ENCODE peak calls at places on chromosomes 2 and 18, in seven cellular contexts. E is neuronal stem cell, G is right cardiac atrium, M is iPS DF 6.9, W is MM.1S, H is hepatocyte, A is fibroblast of lung. O is an unnamed sample.

GRCh38 chr2:32061973-32062861 is 1.1 kb upstream of the SPAST start:
- DNase-seq in E (no peak), G (peak; percentile 71), M (peak; percentile 18), W (peak; percentile 11), H (peak; percentile 46), A (peak; percentile 28), O (peak; percentile 69)

GRCh38 chr18:69686861-69687260 is 260.8 kb downstream of the CD226 start:
- DNase-seq in E (no peak), G (no peak), M (no peak), W (no peak), H (no peak), A (peak; percentile 67), O (no peak)

GRCh38 chr2:23135481-23136100 is 249.4 kb upstream of the KLHL29 start:
- DNase-seq in E (no peak), G (peak; percentile 66), M (peak; percentile 9), W (no peak), H (no peak), A (no peak), O (no peak)

GRCh38 chr2:240060977-240061591 is 7.8 kb upstream of the OR6B3 start:
- DNase-seq in E (peak; percentile 31), G (no peak), M (peak; percentile 1), W (peak; percentile 61), H (peak; percentile 67), A (peak; percentile 66), O (peak; percentile 65)

GRCh38 chr2:31334311-31335026 is 80.1 kb downstream of the XDH start:
- DNase-seq in E (no peak), G (no peak), M (no peak), W (no peak), H (peak; percentile 63), A (peak; percentile 24), O (no peak)

GRCh38 chr2:166612214-166612613 is 118.2 kb upstream of the SCN7A start:
- DNase-seq in E (no peak), G (no peak), M (no peak), W (no peak), H (no peak), A (no peak), O (no peak)

GRCh38 chr2:133457862-133458261 is 110.4 kb downstream of the NCKAP5 start:
- DNase-seq in E (no peak), G (no peak), M (no peak), W (no peak), H (no peak), A (no peak), O (no peak)

GRCh38 chr2:74471332-74472065 is 981 bp downstream of the MRPL53 start:
- DNase-seq in E (no peak), G (no peak), M (no peak), W (no peak), H (no peak), A (no peak), O (no peak)

DNA sequence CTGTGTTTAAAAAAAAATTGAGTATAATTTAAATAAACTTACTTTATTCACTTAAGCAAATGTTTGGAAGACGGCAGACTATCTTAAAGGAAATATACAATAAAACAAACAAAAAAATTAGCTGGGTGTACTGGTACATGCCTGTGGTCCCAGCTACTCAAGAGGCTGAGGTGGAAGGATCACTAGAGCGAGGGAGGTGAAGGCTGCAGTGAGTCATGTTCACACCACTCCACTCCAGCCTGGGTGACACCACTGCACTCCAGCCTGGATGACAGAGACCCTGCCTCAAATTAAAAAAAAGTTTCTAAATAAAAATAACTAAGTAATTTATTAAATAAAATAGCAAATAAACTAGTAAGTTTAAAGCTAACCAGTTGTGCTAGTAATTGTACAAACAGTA is 7.5 kb downstream of the PUM2 start:
- DNase-seq in E (no peak), G (no peak), M (no peak), W (no peak), H (no peak), A (peak; percentile 38), O (no peak)
- H3K4me1 ChIP-seq in E (peaks cover 4% of the 10 kb centered on the region), G (peaks cover 7% of the 10 kb centered on the region), M (peaks cover 2% of the 10 kb centered on the region), W (peaks cover 4% of the 10 kb centered on the region), H (peaks cover 26% of the 10 kb centered on the region), A (peaks cover 3% of the 10 kb centered on the region), O (peaks cover 22% of the 10 kb centered on the region)

DNA sequence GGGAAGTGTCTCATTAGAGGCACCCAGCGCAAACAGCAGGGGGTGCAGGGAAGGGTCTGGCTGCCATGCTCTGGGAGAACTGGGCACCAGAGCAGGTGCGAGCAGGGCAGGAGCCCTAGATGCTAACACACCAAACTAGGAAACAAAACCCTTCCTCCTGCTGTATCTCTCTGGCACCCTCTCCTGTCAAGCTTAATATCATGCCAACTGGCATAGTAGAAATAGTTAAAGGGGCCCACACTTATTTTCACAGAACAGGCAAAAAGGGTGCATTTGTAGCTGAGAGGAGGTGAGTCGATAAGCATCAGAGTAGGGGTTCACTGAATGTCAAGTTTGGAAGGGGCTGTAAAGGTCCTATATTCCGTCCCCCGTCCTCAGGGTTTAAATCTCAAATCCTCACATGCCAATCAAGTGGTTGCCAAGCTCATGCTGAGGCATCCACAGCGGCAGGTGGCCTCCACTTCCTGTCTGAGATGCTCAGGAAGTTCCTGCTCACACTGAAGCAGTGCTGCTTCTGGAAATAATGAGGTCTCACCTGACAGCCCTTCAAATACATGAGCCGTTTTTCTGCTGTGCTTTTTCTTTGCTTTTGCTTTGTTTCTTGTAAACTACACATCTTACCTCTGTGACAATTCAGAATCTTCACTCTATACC is 14.9 kb upstream of the ACKR3 start:
- DNase-seq in E (no peak), G (no peak), M (no peak), W (peak; percentile 51), H (no peak), A (no peak), O (no peak)
- H3K4me3 ChIP-seq in E (no peak overlapping the region), G (no peak overlapping the region), M (no peak overlapping the region), W (no peak overlapping the region), H (no peak overlapping the region), A (no peak overlapping the region), O (no peak overlapping the region)

GRCh38 chr18:59902180-59902992 is 2.6 kb downstream of the PMAIP1 start:
- DNase-seq in E (no peak), G (no peak), M (no peak), W (no peak), H (no peak), A (peak; percentile 88), O (no peak)
- H3K4me1 ChIP-seq in E (no peaks in the 10 kb centered on the region), G (no peaks in the 10 kb centered on the region), M (peaks cover 2% of the 10 kb centered on the region), W (peaks cover 5% of the 10 kb centered on the region), H (peaks cover 10% of the 10 kb centered on the region), A (peaks cover 11% of the 10 kb centered on the region), O (peaks cover 8% of the 10 kb centered on the region)

DNA sequence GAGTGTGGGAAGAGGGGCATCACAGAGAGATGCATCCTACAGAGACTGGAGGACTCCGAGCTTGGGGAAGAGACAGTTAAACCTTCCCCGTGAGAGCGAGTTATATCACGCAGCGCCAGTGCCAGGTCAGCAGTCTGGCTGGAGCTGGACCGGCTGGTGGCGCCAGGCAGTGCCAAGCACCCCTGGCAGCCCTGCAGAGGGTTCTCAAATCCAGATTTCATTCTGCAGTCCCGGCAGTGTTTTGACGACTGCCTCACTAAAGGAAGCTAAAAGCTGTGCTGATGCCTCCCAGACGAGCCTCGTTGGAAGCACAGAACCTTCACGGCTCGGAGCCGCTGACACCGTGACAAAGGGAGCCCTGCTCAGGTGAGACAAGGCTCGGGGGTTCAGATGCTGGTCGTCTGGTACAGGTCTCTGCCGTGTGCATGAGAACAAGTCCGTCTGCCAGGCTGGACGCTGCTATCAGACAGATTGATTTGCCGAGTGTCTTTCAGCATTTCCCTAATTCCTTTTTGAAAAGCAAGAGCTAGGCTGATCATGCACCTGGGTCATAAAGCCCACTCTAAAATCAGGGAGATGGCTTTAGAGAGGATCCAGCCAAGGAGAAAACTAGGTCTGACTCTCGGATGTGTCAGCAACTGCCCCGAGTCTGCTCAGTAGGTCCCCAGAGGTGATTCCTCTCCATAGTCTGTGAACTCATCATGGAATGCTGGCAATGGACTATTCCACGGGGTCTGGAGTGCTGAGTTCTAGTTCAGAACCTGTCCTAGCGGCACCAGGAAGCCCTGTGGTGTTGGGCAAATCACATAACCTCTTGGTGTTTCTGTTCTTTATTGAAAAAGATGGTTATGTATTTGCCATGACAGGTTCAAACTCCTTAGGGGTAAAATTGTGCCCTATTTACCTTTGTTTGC is 240.6 kb downstream of the SOX11 start:
- DNase-seq in E (no peak), G (peak; percentile 80), M (no peak), W (no peak), H (no peak), A (no peak), O (no peak)
- H3K4me3 ChIP-seq in E (no peak overlapping the region), G (peak overlapping the region; percentile 21), M (no peak overlapping the region), W (no peak overlapping the region), H (no peak overlapping the region), A (no peak overlapping the region), O (no peak overlapping the region)

GRCh38 chr2:117985092-117985491 is 28.8 kb downstream of the CCDC93 start:
- DNase-seq in E (peak; percentile 14), G (no peak), M (no peak), W (no peak), H (no peak), A (no peak), O (no peak)
- H3K4me1 ChIP-seq in E (no peaks in the 10 kb centered on the region), G (peaks cover 6% of the 10 kb centered on the region), M (no peaks in the 10 kb centered on the region), W (no peaks in the 10 kb centered on the region), H (peaks cover 11% of the 10 kb centered on the region), A (peaks cover 1% of the 10 kb centered on the region), O (no peaks in the 10 kb centered on the region)

GRCh38 chr2:233081731-233082221 is 21.6 kb downstream of the INPP5D start:
- DNase-seq in E (no peak), G (no peak), M (no peak), W (no peak), H (no peak), A (no peak), O (peak; percentile 8)
- H3K4me3 ChIP-seq in E (no peak overlapping the region), G (no peak overlapping the region), M (no peak overlapping the region), W (no peak overlapping the region), H (no peak overlapping the region), A (no peak overlapping the region), O (no peak overlapping the region)

GRCh38 chr2:73037947-73038585 is 33.4 kb downstream of the SFXN5 start:
- DNase-seq in E (no peak), G (no peak), M (no peak), W (no peak), H (no peak), A (no peak), O (no peak)

GRCh38 chr2:73033766-73034381 is 37.6 kb downstream of the SFXN5 start:
- DNase-seq in E (no peak), G (no peak), M (no peak), W (no peak), H (no peak), A (no peak), O (no peak)

GRCh38 chr2:73034661-73035374 is 36.7 kb downstream of the SFXN5 start:
- DNase-seq in E (no peak), G (no peak), M (no peak), W (no peak), H (no peak), A (no peak), O (no peak)

GRCh38 chr2:73035899-73036778 is 35.4 kb downstream of the SFXN5 start:
- DNase-seq in E (no peak), G (no peak), M (peak; percentile 20), W (no peak), H (no peak), A (no peak), O (no peak)

GRCh38 chr2:73036779-73037165 is 34.7 kb downstream of the SFXN5 start:
- DNase-seq in E (no peak), G (no peak), M (no peak), W (no peak), H (no peak), A (no peak), O (no peak)
- H3K4me1 ChIP-seq in E (no peaks in the 10 kb centered on the region), G (no peaks in the 10 kb centered on the region), M (no peaks in the 10 kb centered on the region), W (no peaks in the 10 kb centered on the region), H (peaks cover 7% of the 10 kb centered on the region), A (no peaks in the 10 kb centered on the region), O (peaks cover 2% of the 10 kb centered on the region)

DNA sequence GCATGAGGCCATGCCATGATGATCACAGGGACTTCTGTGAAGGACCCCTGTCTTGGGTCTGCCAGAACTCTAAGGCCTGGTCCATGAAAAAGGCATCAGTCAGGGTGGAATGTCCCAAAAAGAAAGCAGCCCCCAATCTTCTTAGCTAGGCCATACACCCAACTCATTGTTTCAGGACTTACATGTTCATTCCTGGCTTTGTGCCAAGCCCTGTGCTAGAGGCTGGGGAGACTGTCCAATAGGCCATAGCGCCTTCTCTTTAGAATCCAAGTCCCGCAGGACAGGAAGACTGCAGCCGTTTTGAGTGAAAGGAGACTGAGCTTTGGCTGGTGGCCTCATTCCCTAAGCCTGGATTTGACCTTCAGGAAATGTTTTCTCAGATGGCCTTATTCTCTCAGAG is 247.3 kb downstream of the PRKCE start:
- DNase-seq in E (no peak), G (no peak), M (no peak), W (no peak), H (no peak), A (no peak), O (no peak)
- H3K4me3 ChIP-seq in E (no peak overlapping the region), G (no peak overlapping the region), M (no peak overlapping the region), W (no peak overlapping the region), H (no peak overlapping the region), A (no peak overlapping the region), O (no peak overlapping the region)

O was measured in testis.